ENCODE peak calls at places on chromosome 1, in four cellular contexts. A is lower lobe of right lung, O is MM.1S, S is right lobe of liver. Y is an unnamed sample.

GRCh38 chr1:31822766-31823165 is 6.9 kb upstream of the SPOCD1 start:
- DNase-seq in A (no peak), O (no peak), S (peak), Y (no peak)

GRCh38 chr1:119631433-119632102 is 16.5 kb downstream of the ZNF697 start:
- DNase-seq in A (peak), O (no peak), S (peak), Y (no peak)

GRCh38 chr1:1540015-1540816 is at the start of gene TMEM240:
- DNase-seq in A (peak), O (no peak), S (peak), Y (no peak)

GRCh38 chr1:119919241-119919640 is 22.9 kb upstream of the ADAM30 start:
- DNase-seq in A (no peak), O (no peak), S (no peak), Y (no peak)

GRCh38 chr1:27372808-27373690 is 1.6 kb downstream of the FCN3 start:
- DNase-seq in A (no peak), O (no peak), S (no peak), Y (no peak)

GRCh38 chr1:8406946-8407345 is 89.0 kb downstream of the SLC45A1 start:
- DNase-seq in A (no peak), O (no peak), S (no peak), Y (no peak)

GRCh38 chr1:197331565-197331964 is 63.5 kb downstream of the CRB1 start:
- DNase-seq in A (no peak), O (no peak), S (no peak), Y (no peak)

GRCh38 chr1:215682232-215682631 is 115.1 kb downstream of the KCTD3 start:
- DNase-seq in A (no peak), O (peak), S (no peak), Y (no peak)

GRCh38 chr1:234978397-234979291 is 150.0 kb downstream of the TOMM20 start:
- DNase-seq in A (peak), O (peak), S (peak), Y (peak)

GRCh38 chr1:7591565-7591964 is 179.5 kb upstream of the VAMP3 start:
- DNase-seq in A (peak), O (no peak), S (peak), Y (no peak)

GRCh38 chr1:32234792-32235191 is 12.2 kb upstream of the FAM167B start:
- DNase-seq in A (no peak), O (no peak), S (no peak), Y (no peak)

GRCh38 chr1:8244304-8244703 is 73.6 kb upstream of the SLC45A1 start:
- DNase-seq in A (no peak), O (no peak), S (no peak), Y (no peak)

GRCh38 chr1:17010601-17011438 is 908 bp downstream of the ATP13A2 start:
- DNase-seq in A (peak), O (no peak), S (peak), Y (no peak)

GRCh38 chr1:109723351-109723750 is 11.3 kb downstream of the GSTM5 start:
- DNase-seq in A (no peak), O (no peak), S (no peak), Y (no peak)

GRCh38 chr1:247638011-247638410 is 32.6 kb downstream of the OR2G3 start:
- DNase-seq in A (no peak), O (no peak), S (no peak), Y (no peak)

GRCh38 chr1:200676829-200677228 is 7.1 kb upstream of the DDX59 start:
- DNase-seq in A (no peak), O (no peak), S (no peak), Y (no peak)

GRCh38 chr1:227454686-227455085 is 108.7 kb upstream of the ZNF678 start:
- DNase-seq in A (no peak), O (no peak), S (no peak), Y (no peak)

GRCh38 chr1:206612129-206612876 is at the start of gene EIF2D:
- DNase-seq in A (peak), O (peak), S (peak), Y (peak)

GRCh38 chr1:82161651-82162238 is 361.0 kb downstream of the ADGRL2 start:
- DNase-seq in A (no peak), O (no peak), S (no peak), Y (no peak)

GRCh38 chr1:27513521-27513920 is 23.6 kb upstream of the WASF2 start:
- DNase-seq in A (no peak), O (no peak), S (no peak), Y (no peak)

GRCh38 chr1:81703736-81704463 is 96.8 kb upstream of the ADGRL2 start:
- DNase-seq in A (no peak), O (no peak), S (no peak), Y (no peak)

GRCh38 chr1:181396171-181396670 is 87.1 kb upstream of the CACNA1E start:
- DNase-seq in A (no peak), O (no peak), S (no peak), Y (no peak)

GRCh38 chr1:171576144-171576543 is 45.9 kb upstream of the MYOCOS start:
- DNase-seq in A (no peak), O (no peak), S (no peak), Y (no peak)

GRCh38 chr1:155978325-155978972 is at the start of gene ARHGEF2:
- DNase-seq in A (peak), O (peak), S (peak), Y (peak)

GRCh38 chr1:69569983-69570755 is 2.4 kb downstream of the LRRC7 start:
- DNase-seq in A (no peak), O (no peak), S (no peak), Y (no peak)

GRCh38 chr1:5901150-5901549 is 91.1 kb downstream of the NPHP4 start:
- DNase-seq in A (no peak), O (no peak), S (no peak), Y (no peak)

GRCh38 chr1:95116666-95117206 is 419 bp upstream of the TLCD4 start:
- DNase-seq in A (peak), O (peak), S (peak), Y (no peak)

GRCh38 chr1:17908945-17909344 is 153.8 kb downstream of the ACTL8 start:
- DNase-seq in A (no peak), O (no peak), S (no peak), Y (no peak)

GRCh38 chr1:39902121-39902807 is 547 bp upstream of the MYCL start:
- DNase-seq in A (peak), O (peak), S (peak), Y (no peak)

GRCh38 chr1:19220991-19221390 is 10.9 kb upstream of the UBR4 start:
- DNase-seq in A (no peak), O (no peak), S (no peak), Y (no peak)

GRCh38 chr1:17728123-17728522 is 27.0 kb upstream of the ACTL8 start:
- DNase-seq in A (no peak), O (no peak), S (no peak), Y (no peak)

GRCh38 chr1:246155923-246156322 is 351.2 kb downstream of the SMYD3 start:
- DNase-seq in A (no peak), O (no peak), S (no peak), Y (no peak)

GRCh38 chr1:150925080-150925479 is 1.1 kb upstream of the SETDB1 start:
- DNase-seq in A (peak), O (peak), S (no peak), Y (no peak)

GRCh38 chr1:1205769-1206375 is 520 bp downstream of the TNFRSF18 start:
- DNase-seq in A (peak), O (no peak), S (no peak), Y (no peak)

DNA sequence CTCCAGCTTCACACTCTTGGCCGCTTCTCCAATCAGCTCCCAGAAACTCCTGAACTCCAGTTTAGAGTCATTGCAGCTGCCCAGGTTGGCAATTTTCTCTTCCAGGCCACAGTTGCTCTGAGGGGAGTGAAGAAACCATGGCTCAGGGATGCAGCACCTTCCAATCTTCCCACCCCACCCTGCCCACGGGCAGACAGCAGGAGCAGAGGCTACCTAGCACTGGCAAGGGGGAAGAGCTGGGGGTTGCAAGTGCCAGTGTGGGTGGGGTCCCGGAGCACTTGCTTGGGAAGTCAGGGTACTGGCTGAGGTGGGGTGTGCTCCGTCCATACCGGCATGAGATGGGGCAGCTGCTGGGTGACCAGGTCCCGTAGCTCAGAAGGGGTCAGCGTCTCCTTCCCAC is 1.2 kb downstream of the S100A14 start:
- DNase-seq in A (no peak), O (no peak), S (no peak), Y (no peak)
- H3K4me3 ChIP-seq in A (peak), O (no peak), S (no peak), Y (no peak)

DNA sequence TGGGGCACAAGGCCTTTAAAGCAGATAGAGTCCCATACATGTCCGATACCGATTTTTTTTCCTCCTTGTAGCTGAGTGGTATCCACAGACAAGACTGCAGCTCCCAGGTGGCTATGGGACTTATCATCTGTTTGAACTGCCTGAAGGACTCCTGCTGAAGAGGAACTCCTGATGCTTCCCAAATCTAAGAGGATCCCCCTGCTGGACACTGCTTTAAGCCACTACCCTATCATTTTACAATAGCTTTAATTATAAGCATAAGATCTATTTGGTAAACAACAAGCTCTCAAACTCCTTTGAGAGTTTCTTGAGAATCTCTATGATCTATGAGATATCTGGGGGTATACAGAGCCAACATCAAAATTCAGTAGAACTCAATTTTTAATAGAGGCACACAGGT is 11.7 kb downstream of the NDC1 start:
- DNase-seq in A (no peak), O (no peak), S (no peak), Y (no peak)
- TF ChIP-seq CTCF in A (no peak), O (no peak), S (no peak), Y (peak)

GRCh38 chr1:9689971-9690381 is 38.4 kb downstream of the PIK3CD start:
- DNase-seq in A (peak), O (no peak), S (peak), Y (no peak)

GRCh38 chr1:9691108-9691445 is 39.5 kb downstream of the PIK3CD start:
- DNase-seq in A (no peak), O (no peak), S (no peak), Y (no peak)

GRCh38 chr1:9689011-9689706 is 37.6 kb downstream of the PIK3CD start:
- DNase-seq in A (peak), O (peak), S (peak), Y (no peak)

GRCh38 chr1:9691726-9692125 is 40.2 kb downstream of the PIK3CD start:
- DNase-seq in A (no peak), O (no peak), S (no peak), Y (no peak)

DNA sequence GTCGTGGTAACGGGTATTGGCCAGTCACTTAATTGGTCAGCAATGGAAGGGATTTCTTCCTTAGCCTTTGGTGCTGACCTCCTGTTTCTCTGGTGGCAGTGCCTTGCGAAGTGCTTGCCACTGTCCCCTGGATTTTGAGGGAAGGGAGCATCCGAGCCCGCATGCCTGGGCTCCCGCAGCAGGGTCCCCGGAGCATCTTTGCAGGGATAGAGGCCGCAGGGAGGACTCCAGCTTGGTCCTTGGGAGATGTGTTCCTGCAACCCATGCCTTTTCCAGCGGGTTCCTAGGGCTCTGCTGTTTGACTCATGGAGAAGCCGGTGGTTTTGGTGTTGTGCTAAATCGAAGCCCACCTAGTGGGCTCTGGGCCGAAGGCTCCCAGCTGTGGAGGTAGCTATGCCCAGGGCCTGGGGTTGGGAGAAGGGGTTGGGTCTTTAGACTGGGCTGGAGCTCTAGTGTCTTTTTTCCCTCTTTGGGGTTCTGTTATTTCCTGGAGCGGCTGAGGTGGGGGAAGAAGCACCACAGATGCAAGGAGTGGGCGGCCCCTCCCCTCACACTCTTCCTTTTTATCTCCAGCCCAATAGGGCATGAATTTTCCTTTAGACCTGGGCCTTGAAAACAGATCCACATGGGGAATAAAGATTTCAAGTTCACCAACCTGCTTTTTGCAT is 39.0 kb downstream of the PIK3CD start:
- DNase-seq in A (no peak), O (no peak), S (no peak), Y (no peak)
- H3K4me3 ChIP-seq in A (peak), O (no peak), S (no peak), Y (no peak)

DNA sequence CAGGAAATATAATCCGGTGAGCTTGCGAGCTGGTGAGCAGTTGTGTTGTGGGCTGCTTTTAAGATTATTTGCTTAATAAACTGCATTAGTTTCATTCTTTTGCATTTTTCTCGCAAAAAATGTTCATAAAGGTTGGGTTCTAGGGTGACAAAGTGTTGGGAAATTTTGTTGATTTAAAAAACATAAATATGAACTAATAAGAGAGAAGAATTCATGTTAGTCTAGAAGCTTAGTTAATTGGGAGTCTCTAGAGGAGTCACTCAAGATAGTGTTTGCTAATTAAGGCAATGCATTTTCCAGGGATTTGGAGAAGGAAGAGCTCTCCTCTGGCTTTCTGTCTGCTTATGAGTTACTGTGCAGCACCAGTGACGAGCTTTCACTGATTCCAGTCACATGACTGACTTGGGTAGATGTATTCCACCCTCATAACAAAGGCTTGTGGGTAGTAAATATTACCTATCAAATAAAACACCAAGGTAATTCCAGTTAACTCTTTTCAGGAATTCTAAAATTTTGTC is 417.0 kb downstream of the PTBP2 start:
- DNase-seq in A (no peak), O (no peak), S (no peak), Y (no peak)
- TF ChIP-seq CTCF in A (no peak), O (no peak), S (no peak), Y (no peak)